ENCODE peak calls at places on chromosomes 2 and 18, in nine cellular contexts. F is mammary epithelial cell, M is frontal cortex, R is AG04450, P is posterior vena cava, J is Caco-2, V is NCI-H1694 treated with DMSO at 0.1 percent for 48 hours, N is PC-9, C is neuronal stem cell. A is an unnamed sample.

GRCh38 chr2:224584768-224585204 is 377 bp downstream of the CUL3 start:
- DNase-seq in C (no peak), M (peak), P (peak), J (no peak), V (peak), R (no peak), N (peak), F (peak), A (peak)

GRCh38 chr18:10526211-10526949 is 553 bp downstream of the NAPG start:
- DNase-seq in V (no peak), P (peak), J (peak), N (peak), C (peak), M (no peak), F (peak), R (no peak), A (peak)

GRCh38 chr2:181474227-181474626 is 17.0 kb downstream of the ITGA4 start:
- DNase-seq in P (no peak), R (no peak), M (no peak), F (no peak), N (no peak), V (no peak), J (no peak), C (no peak), A (no peak)

GRCh38 chr2:191670787-191671186 is 7.1 kb upstream of the NABP1 start:
- DNase-seq in P (no peak), F (no peak), N (no peak), C (no peak), R (no peak), J (no peak), M (no peak), V (no peak), A (no peak)

GRCh38 chr2:228593992-228594391 is 412.5 kb upstream of the SPHKAP start:
- DNase-seq in C (no peak), J (no peak), P (no peak), R (no peak), F (no peak), N (no peak), V (no peak), M (no peak), A (no peak)

GRCh38 chr2:240572141-240573031 is 4.1 kb downstream of the RNPEPL1 start:
- DNase-seq in N (no peak), C (no peak), R (no peak), V (no peak), M (no peak), P (peak), J (no peak), F (no peak), A (no peak)

GRCh38 chr2:136255648-136256461 is 137.9 kb upstream of the CXCR4 start:
- DNase-seq in N (no peak), C (no peak), R (no peak), M (no peak), F (no peak), J (no peak), P (no peak), V (no peak), A (no peak)

GRCh38 chr2:38076250-38076709 is 329 bp upstream of the CYP1B1 start:
- DNase-seq in J (peak), N (no peak), C (peak), M (peak), P (peak), F (peak), R (no peak), V (peak), A (peak)

GRCh38 chr2:240995041-240995960 is 3.1 kb upstream of the SNED1 start:
- DNase-seq in N (no peak), F (no peak), P (peak), J (no peak), C (no peak), V (no peak), M (no peak), R (no peak), A (no peak)

GRCh38 chr2:150480971-150481830 is 6.3 kb downstream of the RND3 start:
- DNase-seq in P (no peak), C (no peak), M (no peak), N (no peak), F (peak), R (no peak), J (no peak), V (no peak), A (no peak)

GRCh38 chr2:95004287-95004686 is 21.2 kb upstream of the MAL start:
- DNase-seq in N (no peak), C (no peak), R (no peak), P (no peak), V (no peak), J (no peak), F (no peak), M (no peak), A (no peak)

GRCh38 chr2:75960134-75961009 is 249.7 kb upstream of the GCFC2 start:
- DNase-seq in N (no peak), P (no peak), R (no peak), M (no peak), F (no peak), J (no peak), V (no peak), C (no peak), A (no peak)

GRCh38 chr2:158315803-158316413 is 140.6 kb downstream of the CCDC148 start:
- DNase-seq in N (no peak), F (no peak), R (no peak), P (no peak), M (no peak), J (no peak), C (no peak), V (no peak), A (no peak)

GRCh38 chr2:98457045-98457696 is 12.5 kb downstream of the INPP4A start:
- DNase-seq in P (no peak), N (peak), F (peak), V (no peak), C (no peak), J (no peak), M (no peak), R (peak), A (peak)

GRCh38 chr2:48248251-48248933 is 281.6 kb upstream of the STON1 start:
- DNase-seq in P (no peak), C (no peak), N (peak), R (peak), V (peak), F (peak), J (no peak), M (no peak), A (peak)

GRCh38 chr2:63056309-63057065 is 5.9 kb downstream of the OTX1 start:
- DNase-seq in V (no peak), F (no peak), N (no peak), P (peak), J (peak), R (no peak), M (no peak), C (peak), A (no peak)

GRCh38 chr2:240441326-240441992 is 6.0 kb downstream of the GPC1 start:
- DNase-seq in V (no peak), F (peak), C (no peak), R (no peak), J (no peak), P (no peak), M (no peak), N (no peak), A (no peak)

GRCh38 chr2:96404446-96405373 is 69.1 kb downstream of the NCAPH start:
- DNase-seq in R (no peak), C (no peak), M (no peak), F (no peak), V (peak), N (no peak), J (no peak), P (peak), A (peak)

GRCh38 chr2:105464325-105464724 is 65.5 kb upstream of the FHL2 start:
- DNase-seq in R (no peak), J (no peak), M (no peak), F (no peak), N (no peak), P (no peak), C (no peak), V (no peak), A (no peak)

GRCh38 chr2:186559848-186560247 is 30.0 kb upstream of the ITGAV start:
- DNase-seq in F (no peak), N (no peak), M (no peak), R (no peak), P (no peak), J (no peak), V (no peak), C (no peak), A (no peak)

GRCh38 chr2:105118960-105119359 is 81.1 kb downstream of the MRPS9 start:
- DNase-seq in J (no peak), R (no peak), C (peak), F (no peak), M (no peak), P (no peak), V (no peak), N (no peak), A (no peak)

GRCh38 chr18:24270358-24270936 is 127.2 kb downstream of the OSBPL1A start:
- DNase-seq in J (no peak), V (no peak), N (no peak), M (no peak), P (no peak), R (no peak), F (no peak), C (no peak), A (peak)

GRCh38 chr2:191678437-191679110 is 638 bp downstream of the NABP1 start:
- DNase-seq in J (peak), N (peak), C (no peak), V (no peak), R (no peak), F (peak), M (no peak), P (peak), A (peak)

GRCh38 chr2:55161295-55162210 is 70.5 kb downstream of the CLHC1 start:
- DNase-seq in C (no peak), M (no peak), R (no peak), F (no peak), J (no peak), N (no peak), V (no peak), P (no peak), A (no peak)

GRCh38 chr2:215522237-215522636 is 86.4 kb upstream of the FN1 start:
- DNase-seq in C (no peak), R (no peak), P (no peak), M (no peak), J (no peak), N (no peak), V (no peak), F (no peak), A (no peak)

GRCh38 chr2:70643715-70644114 is 90.1 kb upstream of the TGFA start:
- DNase-seq in V (peak), C (no peak), J (no peak), F (peak), R (no peak), M (no peak), P (no peak), N (peak), A (peak)

GRCh38 chr18:27064673-27065072 is 120.4 kb downstream of the CHST9 start:
- DNase-seq in C (no peak), P (no peak), J (no peak), R (no peak), V (no peak), M (no peak), F (no peak), N (no peak), A (no peak)

GRCh38 chr2:191598296-191598695 is 79.6 kb upstream of the NABP1 start:
- DNase-seq in J (no peak), V (no peak), C (no peak), N (no peak), P (no peak), F (no peak), R (no peak), M (no peak), A (no peak)

GRCh38 chr2:45728458-45728942 is 77.0 kb downstream of the PRKCE start:
- DNase-seq in F (no peak), J (no peak), M (no peak), C (no peak), R (no peak), N (no peak), V (no peak), P (no peak), A (no peak)

GRCh38 chr2:212227755-212228154 is 310.8 kb downstream of the ERBB4 start:
- DNase-seq in R (peak), M (no peak), V (peak), C (no peak), N (peak), F (peak), P (no peak), J (no peak), A (no peak)

GRCh38 chr2:159895258-159896209 is 97.5 kb upstream of the CD302 start:
- DNase-seq in R (no peak), N (no peak), F (no peak), C (no peak), M (no peak), J (no peak), P (no peak), V (no peak), A (no peak)